ENCODE peak calls at places on chromosomes 5 and 9, in eight cellular contexts. S is midbrain; I is SK-N-SH; H is astrocyte of the spinal cord; U is head of caudate nucleus; P is A549; V is T1000; X is activated naive CD8-positive, alpha-beta T cell treated with anti-CD3 and anti-CD28 coated beads, Interleukin-2, amount 50 U/mL, for 24 hours. G is an unnamed sample.

GRCh38 chr5:90264930-90265857 is 144.4 kb downstream of the CETN3 start:
- DNase-seq in H (peak), P (peak), U (peak), S (peak), V (peak), X (peak), I (peak), G (peak)

GRCh38 chr9:4583001-4583400 is 79.1 kb upstream of the PLPP6 start:
- DNase-seq in S (no peak), H (no peak), U (no peak), X (no peak), I (peak), P (no peak), V (no peak), G (no peak)

GRCh38 chr9:76109953-76110352 is 219.5 kb downstream of the PCSK5 start:
- DNase-seq in I (no peak), V (no peak), P (no peak), X (no peak), S (no peak), H (peak), U (no peak), G (no peak)

GRCh38 chr9:13244190-13244589 is 35.3 kb downstream of the MPDZ start:
- DNase-seq in U (no peak), S (no peak), I (no peak), P (no peak), H (no peak), X (no peak), V (no peak), G (no peak)

GRCh38 chr5:100840769-100841168 is 62.3 kb downstream of the ST8SIA4 start:
- DNase-seq in I (no peak), H (no peak), X (no peak), P (no peak), V (no peak), U (no peak), S (no peak), G (no peak)

GRCh38 chr5:87755378-87755777 is 342.6 kb upstream of the CCNH start:
- DNase-seq in V (no peak), P (no peak), I (no peak), H (no peak), U (no peak), S (no peak), X (no peak), G (no peak)

GRCh38 chr9:14111670-14112069 is 202.3 kb downstream of the NFIB start:
- DNase-seq in I (no peak), V (no peak), H (peak), U (no peak), P (no peak), S (no peak), X (no peak), G (no peak)

GRCh38 chr5:102916114-102916513 is 161.0 kb downstream of the PAM start:
- DNase-seq in X (no peak), P (no peak), S (no peak), I (no peak), U (no peak), V (no peak), H (no peak), G (no peak)

GRCh38 chr9:76401580-76402354 is 7.5 kb upstream of the RFK start:
- DNase-seq in X (no peak), H (peak), I (no peak), V (no peak), P (peak), U (no peak), S (no peak), G (no peak)

GRCh38 chr5:11557063-11557462 is 347.2 kb downstream of the CTNND2 start:
- DNase-seq in I (no peak), H (no peak), P (no peak), S (no peak), V (no peak), X (no peak), U (no peak), G (no peak)

GRCh38 chr5:136087961-136088871 is 44.4 kb upstream of the SMAD5 start:
- DNase-seq in V (no peak), P (no peak), H (no peak), U (no peak), X (no peak), I (no peak), S (no peak), G (no peak)

GRCh38 chr9:86909388-86909787 is 37.9 kb downstream of the GAS1 start:
- DNase-seq in X (no peak), V (no peak), H (peak), P (no peak), I (no peak), U (no peak), S (no peak), G (no peak)

GRCh38 chr9:113886003-113886324 is 9.9 kb downstream of the ZNF618 start:
- DNase-seq in P (no peak), V (no peak), S (no peak), I (no peak), U (no peak), H (peak), X (no peak), G (no peak)

GRCh38 chr9:3880851-3881250 is 355.1 kb upstream of the RFX3 start:
- DNase-seq in V (no peak), U (no peak), I (no peak), X (no peak), H (peak), S (no peak), P (peak), G (no peak)

GRCh38 chr5:111453290-111453689 is 59.0 kb downstream of the STARD4 start:
- DNase-seq in S (no peak), P (no peak), H (no peak), X (no peak), V (no peak), U (no peak), I (no peak), G (no peak)

GRCh38 chr5:142915840-142916424 is 145.8 kb downstream of the ARHGAP26 start:
- DNase-seq in I (peak), U (peak), H (peak), X (no peak), V (no peak), S (peak), P (peak), G (no peak)

GRCh38 chr9:121278535-121279169 is 10.7 kb downstream of the GSN start:
- DNase-seq in P (peak), X (peak), V (peak), U (peak), I (peak), H (peak), S (peak), G (peak)

GRCh38 chr5:154191467-154192261 is 1.1 kb downstream of the GALNT10 start:
- DNase-seq in H (peak), V (no peak), U (no peak), X (no peak), P (no peak), S (peak), I (no peak), G (no peak)

GRCh38 chr5:82512025-82512424 is 233.9 kb upstream of the RPS23 start:
- DNase-seq in V (no peak), P (no peak), I (no peak), H (no peak), U (no peak), X (peak), S (no peak), G (no peak)

GRCh38 chr9:6931913-6932312 is 174.1 kb downstream of the KDM4C start:
- DNase-seq in P (peak), H (peak), X (peak), I (no peak), V (peak), U (no peak), S (no peak), G (no peak)

GRCh38 chr5:151005975-151006576 is 14.3 kb upstream of the GPX3 start:
- DNase-seq in V (peak), X (no peak), H (no peak), I (no peak), U (peak), P (no peak), S (peak), G (no peak)

GRCh38 chr5:74953961-74954720 is 88.0 kb upstream of the FAM169A start:
- DNase-seq in V (no peak), I (no peak), X (no peak), U (no peak), H (peak), P (no peak), S (no peak), G (no peak)

GRCh38 chr9:122075135-122076030 is 17.7 kb downstream of the TTLL11 start:
- DNase-seq in P (no peak), U (peak), I (no peak), S (no peak), H (no peak), X (no peak), V (no peak), G (no peak)

GRCh38 chr9:79021084-79021483 is 550.7 kb upstream of the TLE4 start:
- DNase-seq in U (no peak), S (no peak), P (no peak), X (no peak), I (no peak), H (no peak), V (no peak), G (no peak)

GRCh38 chr5:9559965-9560364 is 14.1 kb upstream of the SEMA5A start:
- DNase-seq in I (no peak), X (no peak), U (no peak), V (no peak), P (no peak), S (no peak), H (no peak), G (no peak)

GRCh38 chr5:137699291-137700281 is 36.3 kb downstream of the KLHL3 start:
- DNase-seq in P (no peak), I (no peak), V (no peak), U (no peak), S (no peak), X (no peak), H (no peak), G (peak)

GRCh38 chr9:124029617-124030016 is 18.0 kb downstream of the LHX2 start:
- DNase-seq in S (no peak), U (no peak), X (no peak), V (no peak), I (no peak), H (no peak), P (no peak), G (no peak)

GRCh38 chr5:69415584-69415958 is 655 bp downstream of the MARVELD2 start:
- DNase-seq in X (no peak), U (no peak), I (no peak), H (no peak), S (no peak), P (no peak), V (no peak), G (no peak)

GRCh38 chr9:135939351-135940265 is 21.6 kb downstream of the UBAC1 start:
- DNase-seq in I (no peak), X (peak), H (no peak), U (no peak), S (no peak), P (no peak), V (no peak), G (no peak)

GRCh38 chr9:122356627-122357026 is 14.2 kb upstream of the PTGS1 start:
- DNase-seq in V (no peak), X (no peak), S (no peak), U (no peak), I (no peak), P (no peak), H (no peak), G (no peak)